ENCODE peak calls at places on chromosomes 4 and X, in four cellular contexts. One of them, this sample, is unnamed. For H3K4me1, the result is how much of the 10 kb centered on the place peaks cover.

GRCh38 chrX:19007011-19007410 is 23.1 kb upstream of the PHKA2 start:
- DNase-seq in pancreas: no peak
- DNase-seq in SJSA1: no peak
- DNase-seq in endothelial cell of umbilical vein: no peak
- DNase-seq in this sample: no peak

GRCh38 chrX:21225643-21226042 is 148.6 kb upstream of the CNKSR2 start:
- DNase-seq in pancreas: no peak
- DNase-seq in SJSA1: no peak
- DNase-seq in endothelial cell of umbilical vein: no peak
- DNase-seq in this sample: no peak

GRCh38 chr4:108533876-108534275 is 86.5 kb upstream of the RPL34 start:
- DNase-seq in pancreas: no peak
- DNase-seq in SJSA1: no peak
- DNase-seq in endothelial cell of umbilical vein: no peak
- DNase-seq in this sample: no peak

GRCh38 chr4:37130465-37130864 is 114.1 kb upstream of the NWD2 start:
- DNase-seq in pancreas: no peak
- DNase-seq in SJSA1: no peak
- DNase-seq in endothelial cell of umbilical vein: no peak
- DNase-seq in this sample: no peak

GRCh38 chrX:129613596-129613995 is 41.2 kb downstream of the APLN start:
- DNase-seq in pancreas: no peak
- DNase-seq in SJSA1: no peak
- DNase-seq in endothelial cell of umbilical vein: peak
- DNase-seq in this sample: no peak

GRCh38 chrX:14903891-14904290 is 30.7 kb downstream of the MOSPD2 start:
- DNase-seq in pancreas: no peak
- DNase-seq in SJSA1: no peak
- DNase-seq in endothelial cell of umbilical vein: no peak
- DNase-seq in this sample: no peak

GRCh38 chr4:70892086-70892769 is 9.9 kb upstream of the MOB1B start:
- DNase-seq in pancreas: no peak
- DNase-seq in SJSA1: no peak
- DNase-seq in endothelial cell of umbilical vein: no peak
- DNase-seq in this sample: peak

GRCh38 chr4:171142045-171142444 is 671.2 kb upstream of the GALNTL6 start:
- DNase-seq in pancreas: no peak
- DNase-seq in SJSA1: no peak
- DNase-seq in endothelial cell of umbilical vein: no peak
- DNase-seq in this sample: no peak

GRCh38 chr4:57077550-57078311 is 32.5 kb downstream of the IGFBP7 start:
- DNase-seq in pancreas: no peak
- DNase-seq in SJSA1: peak
- DNase-seq in endothelial cell of umbilical vein: peak
- DNase-seq in this sample: no peak

GRCh38 chr4:126592088-126592487 is 1040.7 kb upstream of the INTU start:
- DNase-seq in pancreas: no peak
- DNase-seq in SJSA1: no peak
- DNase-seq in endothelial cell of umbilical vein: no peak
- DNase-seq in this sample: no peak

GRCh38 chrX:31213941-31214340 is 142.1 kb upstream of the FTHL17 start:
- DNase-seq in pancreas: no peak
- DNase-seq in SJSA1: no peak
- DNase-seq in endothelial cell of umbilical vein: peak
- DNase-seq in this sample: no peak

GRCh38 chr4:159252491-159252890 is 149.6 kb downstream of the RAPGEF2 start:
- DNase-seq in pancreas: no peak
- DNase-seq in SJSA1: peak
- DNase-seq in endothelial cell of umbilical vein: peak
- DNase-seq in this sample: no peak

GRCh38 chrX:41148553-41148952 is 63.3 kb downstream of the USP9X start:
- DNase-seq in pancreas: no peak
- DNase-seq in SJSA1: peak
- DNase-seq in endothelial cell of umbilical vein: peak
- DNase-seq in this sample: no peak

GRCh38 chrX:108268434-108269080 is 169.7 kb downstream of the COL4A6 start:
- DNase-seq in pancreas: peak
- DNase-seq in SJSA1: no peak
- DNase-seq in endothelial cell of umbilical vein: peak
- DNase-seq in this sample: no peak

GRCh38 chrX:95754411-95754810 is 930.2 kb upstream of the DIAPH2 start:
- DNase-seq in pancreas: no peak
- DNase-seq in SJSA1: no peak
- DNase-seq in endothelial cell of umbilical vein: no peak
- DNase-seq in this sample: no peak

GRCh38 chrX:11273544-11273943 is 19.7 kb upstream of the AMELX start:
- DNase-seq in pancreas: no peak
- DNase-seq in SJSA1: no peak
- DNase-seq in endothelial cell of umbilical vein: no peak
- DNase-seq in this sample: no peak

GRCh38 chr4:119317996-119318395 is 3.9 kb downstream of the FABP2 start:
- DNase-seq in pancreas: no peak
- DNase-seq in SJSA1: no peak
- DNase-seq in endothelial cell of umbilical vein: no peak
- DNase-seq in this sample: no peak

GRCh38 chr4:8381814-8382581 is 58.5 kb downstream of the ACOX3 start:
- DNase-seq in pancreas: no peak
- DNase-seq in SJSA1: no peak
- DNase-seq in endothelial cell of umbilical vein: no peak
- DNase-seq in this sample: no peak

DNA sequence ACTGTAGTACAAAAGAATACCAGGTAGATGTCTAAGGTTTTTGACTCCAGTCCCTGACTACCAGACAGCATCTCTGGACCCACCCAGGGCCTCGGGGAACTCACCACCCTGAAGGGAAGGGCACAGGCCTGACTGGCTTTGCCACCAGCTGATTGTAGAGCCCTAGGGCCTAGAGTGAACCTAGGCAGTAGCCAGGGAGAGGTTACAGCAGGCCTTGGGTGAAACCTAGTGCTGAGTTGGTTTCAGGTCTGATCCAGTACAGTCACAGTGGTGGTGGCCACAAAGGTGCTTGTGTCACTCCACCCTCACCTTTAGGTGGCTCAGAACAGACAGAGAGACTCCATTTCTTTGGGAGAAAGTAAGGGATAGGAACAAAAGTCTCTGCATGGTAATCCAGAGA is 244.8 kb downstream of the KLHL13 start:
- DNase-seq in pancreas: no peak
- DNase-seq in SJSA1: no peak
- DNase-seq in endothelial cell of umbilical vein: no peak
- DNase-seq in this sample: no peak
- H3K27ac ChIP-seq in pancreas: no peak
- H3K27ac ChIP-seq in SJSA1: no peak
- H3K27ac ChIP-seq in endothelial cell of umbilical vein: no peak
- H3K27ac ChIP-seq in this sample: no peak

DNA sequence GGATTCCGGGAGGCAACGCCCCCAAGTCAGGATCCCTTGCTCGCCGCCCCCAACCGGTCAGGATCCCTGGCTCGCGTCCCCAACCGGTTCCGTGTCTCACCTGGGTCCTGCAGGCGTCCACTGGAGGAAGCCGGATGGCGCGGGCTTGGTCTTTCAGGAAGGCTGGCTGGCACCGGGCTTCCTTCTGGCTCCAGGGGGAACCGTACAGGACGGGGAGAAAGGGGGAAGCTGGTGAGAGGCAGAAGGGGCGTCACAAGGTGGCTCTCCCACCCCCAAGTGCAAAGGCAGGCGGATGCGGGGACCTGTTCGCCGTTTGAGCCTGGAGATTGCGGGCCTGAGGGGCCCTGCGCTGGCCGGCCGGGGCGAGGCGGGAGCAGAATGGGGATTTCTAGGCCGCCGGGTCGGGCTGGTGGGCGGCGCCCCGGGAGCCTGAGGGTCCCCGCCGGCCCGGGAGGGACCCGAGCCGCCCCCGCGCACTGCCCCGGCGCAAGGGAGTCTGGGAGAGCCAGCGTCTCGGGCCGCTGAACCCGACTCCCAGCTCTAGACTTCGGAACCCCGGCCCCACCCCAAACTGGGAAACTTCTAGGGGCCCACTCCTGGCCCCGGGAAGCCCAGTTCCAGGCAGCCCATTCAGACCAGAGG is 84.8 kb downstream of the HPRT1 start:
- DNase-seq in pancreas: no peak
- DNase-seq in SJSA1: no peak
- DNase-seq in endothelial cell of umbilical vein: no peak
- DNase-seq in this sample: no peak
- H3K4me1 ChIP-seq in pancreas: under half
- H3K4me1 ChIP-seq in SJSA1: under half
- H3K4me1 ChIP-seq in endothelial cell of umbilical vein: under half
- H3K4me1 ChIP-seq in this sample: under half

GRCh38 chr4:101140228-101140627 is 207.1 kb downstream of the PPP3CA start:
- DNase-seq in pancreas: no peak
- DNase-seq in SJSA1: no peak
- DNase-seq in endothelial cell of umbilical vein: no peak
- DNase-seq in this sample: no peak
- H3K27ac ChIP-seq in pancreas: no peak
- H3K27ac ChIP-seq in SJSA1: no peak
- H3K27ac ChIP-seq in endothelial cell of umbilical vein: no peak
- H3K27ac ChIP-seq in this sample: no peak

GRCh38 chrX:70479197-70479969 is 34.7 kb downstream of the DLG3 start:
- DNase-seq in pancreas: no peak
- DNase-seq in SJSA1: peak
- DNase-seq in endothelial cell of umbilical vein: peak
- DNase-seq in this sample: no peak

GRCh38 chrX:70477734-70478075 is 33.1 kb downstream of the DLG3 start:
- DNase-seq in pancreas: no peak
- DNase-seq in SJSA1: no peak
- DNase-seq in endothelial cell of umbilical vein: no peak
- DNase-seq in this sample: no peak

GRCh38 chrX:70479970-70480659 is 35.5 kb downstream of the DLG3 start:
- DNase-seq in pancreas: peak
- DNase-seq in SJSA1: no peak
- DNase-seq in endothelial cell of umbilical vein: peak
- DNase-seq in this sample: no peak

GRCh38 chrX:70476934-70477733 is 32.5 kb downstream of the DLG3 start:
- DNase-seq in pancreas: peak
- DNase-seq in SJSA1: peak
- DNase-seq in endothelial cell of umbilical vein: peak
- DNase-seq in this sample: peak

GRCh38 chrX:70478521-70478920 is 33.9 kb downstream of the DLG3 start:
- DNase-seq in pancreas: no peak
- DNase-seq in SJSA1: no peak
- DNase-seq in endothelial cell of umbilical vein: no peak
- DNase-seq in this sample: no peak
- H3K4me1 ChIP-seq in pancreas: under half
- H3K4me1 ChIP-seq in SJSA1: half or more
- H3K4me1 ChIP-seq in endothelial cell of umbilical vein: under half
- H3K4me1 ChIP-seq in this sample: under half

DNA sequence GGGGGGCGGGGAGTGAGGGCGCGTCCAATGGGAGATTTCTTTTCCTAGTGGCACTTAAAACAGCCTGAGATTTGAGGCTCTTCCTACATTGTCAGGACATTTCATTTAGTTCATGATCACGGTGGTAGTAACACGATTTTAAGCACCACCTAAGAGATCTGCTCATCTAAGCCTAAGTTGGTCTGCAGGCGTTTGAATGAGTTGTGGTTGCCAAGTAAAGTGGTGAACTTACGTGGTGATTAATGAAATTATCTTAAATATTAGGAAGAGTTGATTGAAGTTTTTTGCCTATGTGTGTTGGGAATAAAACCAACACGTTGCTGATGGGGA is 1.1 kb downstream of the HTT start:
- DNase-seq in pancreas: no peak
- DNase-seq in SJSA1: no peak
- DNase-seq in endothelial cell of umbilical vein: no peak
- DNase-seq in this sample: no peak
- H3K27ac ChIP-seq in pancreas: peak
- H3K27ac ChIP-seq in SJSA1: no peak
- H3K27ac ChIP-seq in endothelial cell of umbilical vein: peak
- H3K27ac ChIP-seq in this sample: peak

GRCh38 chrX:154401045-154401799 is 3.0 kb downstream of the RPL10 start:
- DNase-seq in pancreas: peak
- DNase-seq in SJSA1: no peak
- DNase-seq in endothelial cell of umbilical vein: no peak
- DNase-seq in this sample: no peak

GRCh38 chrX:154398668-154399526 is 720 bp downstream of the RPL10 start:
- DNase-seq in pancreas: peak
- DNase-seq in SJSA1: peak
- DNase-seq in endothelial cell of umbilical vein: peak
- DNase-seq in this sample: peak

GRCh38 chrX:154397888-154398667 is at the start of gene RPL10:
- DNase-seq in pancreas: peak
- DNase-seq in SJSA1: peak
- DNase-seq in endothelial cell of umbilical vein: peak
- DNase-seq in this sample: peak

GRCh38 chrX:154401918-154402621 is 3.9 kb downstream of the RPL10 start:
- DNase-seq in pancreas: peak
- DNase-seq in SJSA1: no peak
- DNase-seq in endothelial cell of umbilical vein: no peak
- DNase-seq in this sample: no peak

DNA sequence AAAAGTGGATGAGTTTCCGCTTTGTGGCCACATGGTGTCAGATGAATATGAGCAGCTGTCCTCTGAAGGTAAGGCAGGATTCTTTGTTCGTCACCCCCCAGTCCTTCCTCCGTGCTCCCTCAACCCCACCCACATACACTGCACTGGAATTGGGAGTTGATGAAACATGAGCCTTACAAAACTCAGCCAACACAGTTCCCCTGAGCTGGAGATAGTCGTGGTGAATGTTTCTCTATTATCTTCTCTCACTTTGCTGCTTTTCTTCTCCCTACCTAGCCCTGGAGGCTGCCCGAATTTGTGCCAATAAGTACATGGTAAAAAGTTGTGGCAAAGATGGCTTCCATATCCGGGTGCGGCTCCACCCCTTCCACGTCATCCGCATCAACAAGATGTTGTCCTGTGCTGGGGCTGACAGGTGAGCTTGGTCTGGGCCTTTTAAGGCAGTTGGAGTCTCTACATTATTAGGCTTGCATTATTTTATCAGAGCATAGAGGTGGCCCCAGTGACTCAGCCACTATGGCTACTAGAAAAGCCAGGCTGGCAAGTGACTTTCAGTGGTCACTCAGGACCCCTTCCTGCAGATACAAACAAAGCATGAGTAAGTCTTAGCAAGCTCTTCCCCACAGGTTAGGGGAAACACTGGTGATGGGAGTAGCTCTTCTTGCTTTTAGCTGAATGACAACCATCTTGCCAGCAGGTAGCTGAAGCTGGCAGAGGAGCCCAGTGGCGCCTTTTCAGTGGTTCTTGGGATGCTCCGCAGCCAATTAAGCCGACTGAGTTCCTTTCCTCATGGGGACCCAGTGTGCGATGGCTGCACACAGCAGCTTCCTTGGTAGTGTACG is 1.6 kb downstream of the RPL10 start:
- DNase-seq in pancreas: peak
- DNase-seq in SJSA1: no peak
- DNase-seq in endothelial cell of umbilical vein: no peak
- DNase-seq in this sample: no peak
- H3K4me1 ChIP-seq in pancreas: under half
- H3K4me1 ChIP-seq in SJSA1: under half
- H3K4me1 ChIP-seq in endothelial cell of umbilical vein: under half
- H3K4me1 ChIP-seq in this sample: under half